ENCODE peak calls at places on chromosomes 16 and 17, in four cellular contexts. U is foreskin fibroblast, B is cardiac muscle cell, P is AG04450. K is an unnamed sample.

GRCh38 chr16:34802848-34803599 is 1343.6 kb downstream of the TP53TG3F start:
- DNase-seq in U (no peak), P (no peak), B (no peak), K (no peak)

GRCh38 chr17:20975566-20975965 is 67.2 kb downstream of the USP22 start:
- DNase-seq in B (no peak), U (no peak), P (no peak), K (peak)

GRCh38 chr17:4142107-4142900 is 526 bp downstream of the ZZEF1 start:
- DNase-seq in P (no peak), U (peak), B (peak), K (peak)

GRCh38 chr17:45575126-45575885 is 84.8 kb upstream of the PLEKHM1 start:
- DNase-seq in B (no peak), P (no peak), U (no peak), K (no peak)

GRCh38 chr16:11200523-11201063 is 55.4 kb downstream of the SOCS1 start:
- DNase-seq in U (no peak), B (no peak), P (no peak), K (peak)

GRCh38 chr17:57408064-57408811 is 151.9 kb downstream of the MSI2 start:
- DNase-seq in P (no peak), U (no peak), B (peak), K (no peak)

GRCh38 chr16:67027046-67027445 is 1.9 kb upstream of the CBFB start:
- DNase-seq in P (no peak), B (no peak), U (no peak), K (no peak)

GRCh38 chr16:3998793-3999478 is 117.3 kb downstream of the ADCY9 start:
- DNase-seq in P (no peak), U (peak), B (no peak), K (peak)

GRCh38 chr16:22719945-22720344 is 94.0 kb upstream of the HS3ST2 start:
- DNase-seq in P (no peak), B (no peak), U (no peak), K (no peak)

GRCh38 chr17:28900986-28901726 is 1.7 kb downstream of the DHRS13 start:
- DNase-seq in U (no peak), B (no peak), P (no peak), K (no peak)

GRCh38 chr17:44197980-44198720 is 1.5 kb downstream of the ATXN7L3 start:
- DNase-seq in B (peak), U (peak), P (no peak), K (peak)

GRCh38 chr16:75483222-75483621 is 12.0 kb downstream of the CHST6 start:
- DNase-seq in B (no peak), P (peak), U (no peak), K (no peak)

GRCh38 chr17:55601874-55602364 is 90.7 kb upstream of the SMIM36 start:
- DNase-seq in P (no peak), U (no peak), B (peak), K (peak)

GRCh38 chr16:12907670-12908233 is 6.4 kb downstream of the SHISA9 start:
- DNase-seq in U (no peak), B (no peak), P (no peak), K (no peak)

GRCh38 chr16:64626771-64627170 is 495.1 kb downstream of the CDH11 start:
- DNase-seq in U (no peak), P (no peak), B (no peak), K (peak)

GRCh38 chr16:66924527-66925321 is 611 bp downstream of the RRAD start:
- DNase-seq in B (peak), P (no peak), U (no peak), K (no peak)

GRCh38 chr16:55035037-55035436 is 104.4 kb downstream of the IRX5 start:
- DNase-seq in B (peak), P (no peak), U (no peak), K (no peak)

DNA sequence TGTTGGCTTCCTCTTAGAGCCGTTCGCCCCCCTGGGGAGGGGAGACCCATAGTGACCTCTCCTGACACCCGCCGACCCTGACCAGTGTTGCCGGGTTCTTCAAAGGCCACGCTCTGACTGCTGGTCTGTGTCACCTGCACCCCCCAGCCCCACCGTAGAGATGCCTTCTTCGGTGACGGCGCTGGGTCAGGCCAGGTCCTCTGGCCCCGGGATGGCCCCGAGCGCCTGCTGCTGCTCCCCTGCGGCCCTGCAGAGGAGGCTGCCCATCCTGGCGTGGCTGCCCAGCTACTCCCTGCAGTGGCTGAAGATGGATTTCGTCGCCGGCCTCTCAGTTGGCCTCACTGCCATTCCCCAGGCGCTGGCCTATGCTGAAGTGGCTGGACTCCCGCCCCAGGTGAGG is 1.2 kb downstream of the SLC26A11 start:
- DNase-seq in B (no peak), P (no peak), U (no peak), K (no peak)
- H3K4me3 ChIP-seq in B (peak), P (peak), U (peak), K (peak)

DNA sequence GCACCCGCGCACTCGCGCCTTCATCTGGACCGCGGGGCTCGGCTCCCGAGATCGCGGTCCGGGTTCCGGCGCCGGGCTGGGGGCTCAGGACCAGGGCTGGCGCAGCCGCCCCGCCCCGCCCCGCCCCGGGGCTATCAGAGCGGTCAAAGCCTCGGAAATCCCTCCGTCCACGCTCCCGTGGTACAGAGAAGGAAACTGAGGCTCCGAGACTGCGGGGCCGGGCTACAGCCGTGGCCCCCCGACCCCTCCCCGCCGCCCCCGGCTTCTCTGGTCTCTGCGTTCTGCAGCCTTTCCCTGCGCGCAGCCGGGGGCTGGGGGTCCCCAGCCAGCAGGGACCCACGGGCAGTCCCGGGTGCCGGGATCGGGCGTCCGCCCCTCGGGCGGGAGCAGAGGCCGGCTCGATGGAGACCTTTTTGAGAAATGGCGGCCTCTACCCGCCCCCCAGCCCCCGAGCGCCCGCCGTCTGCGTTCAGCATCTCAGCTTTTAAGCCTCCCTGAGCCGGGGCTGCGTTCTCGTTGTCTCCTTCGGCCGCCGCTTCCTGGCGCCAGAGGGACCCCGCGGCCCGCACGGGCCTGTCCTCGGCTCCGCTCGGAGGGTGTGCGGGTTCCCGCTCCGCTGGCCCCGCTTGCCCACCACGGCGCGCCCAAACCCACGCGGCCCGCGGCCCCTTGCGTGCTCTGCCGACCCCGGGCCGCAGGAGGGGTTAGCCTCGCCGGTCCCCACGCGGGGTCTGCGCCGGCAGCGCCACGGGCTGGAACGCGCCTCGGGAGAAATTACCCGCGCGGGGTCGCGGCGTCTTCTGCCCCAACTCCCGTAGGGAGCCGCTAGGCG is 1.5 kb upstream of the NPTX1 start:
- DNase-seq in P (no peak), B (peak), U (peak), K (peak)
- TF ChIP-seq CTCF in P (peak), B (peak), U (peak), K (peak)

GRCh38 chr16:27326251-27326650 is 12.5 kb downstream of the IL4R start:
- DNase-seq in B (no peak), U (no peak), P (no peak), K (no peak)
- H3K4me3 ChIP-seq in B (no peak), U (no peak), P (no peak), K (no peak)

GRCh38 chr17:76709077-76709950 is 1.5 kb downstream of the MXRA7 start:
- DNase-seq in B (peak), U (peak), P (peak), K (peak)

GRCh38 chr17:76706817-76707216 is 3.9 kb downstream of the MXRA7 start:
- DNase-seq in B (no peak), P (no peak), U (no peak), K (no peak)

GRCh38 chr17:76710863-76711611 is at the start of gene MXRA7:
- DNase-seq in P (no peak), B (peak), U (peak), K (peak)

GRCh38 chr17:76704799-76705198 is 6.0 kb downstream of the MXRA7 start:
- DNase-seq in B (no peak), P (no peak), U (no peak), K (no peak)

DNA sequence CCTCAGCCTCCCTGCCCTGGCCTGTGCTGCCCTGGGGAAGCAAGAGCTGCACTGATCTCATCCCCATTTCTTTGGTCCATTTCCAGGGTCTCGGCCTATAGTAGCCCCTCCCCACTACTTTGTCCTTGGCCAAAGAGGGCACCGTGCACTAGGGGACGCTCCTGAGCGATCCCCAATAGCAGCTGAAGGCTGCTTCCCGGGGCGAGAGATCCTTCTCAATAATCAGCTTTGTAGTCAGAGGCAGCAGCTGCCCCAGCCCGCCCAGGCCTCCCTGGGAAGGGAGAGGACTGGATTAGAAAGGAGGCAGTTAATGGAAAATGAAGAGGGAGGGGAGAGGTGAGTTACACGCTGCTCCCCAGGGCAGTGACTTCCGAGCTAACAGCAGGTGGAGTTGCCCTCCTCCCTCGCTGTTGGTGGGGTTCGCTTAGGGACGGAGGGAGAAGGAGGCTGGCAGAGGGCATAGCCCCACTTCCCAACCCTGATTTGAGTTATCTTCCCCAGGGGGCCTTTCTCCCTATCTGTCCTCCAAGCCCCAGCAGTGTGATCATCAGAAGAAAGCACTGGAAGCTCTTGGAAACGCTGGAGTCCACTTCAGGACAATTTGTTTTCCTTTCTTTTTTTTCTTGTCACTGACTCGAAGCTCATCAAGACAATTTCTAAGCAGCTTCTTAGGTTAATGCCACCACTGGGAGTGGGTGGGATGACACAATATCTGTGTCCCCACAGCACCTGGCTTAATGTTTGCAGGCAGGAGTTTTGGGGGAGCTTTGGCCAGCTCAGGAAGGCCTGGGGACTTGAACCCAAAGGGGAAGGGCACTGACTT is 2.6 kb downstream of the MXRA7 start:
- DNase-seq in P (no peak), U (no peak), B (peak), K (no peak)
- TF ChIP-seq CTCF in P (no peak), U (no peak), B (peak), K (peak)

GRCh38 chr16:84143784-84144199 is 1.2 kb downstream of the HSDL1 start:
- DNase-seq in U (no peak), B (peak), P (no peak), K (no peak)
- H3K4me3 ChIP-seq in U (peak), B (peak), P (peak), K (peak)

K was measured in AG10803.